ENCODE peak calls at places on chromosomes 16 and 17, in seven cellular contexts. E is tibial artery; Q is A549; Y is breast epithelium; L is GM23248; X is trophoblast cell; G is CD8-positive, alpha-beta memory T cell. P is an unnamed sample. For H3K9me3 and H3K4me1, the result is how much of the 10 kb centered on the place peaks cover.

GRCh38 chr17:28726396-28726911 is 421 bp upstream of the TLCD1 start:
- DNase-seq in Q (peak), E (peak), X (peak), G (peak), Y (no peak), L (peak), P (peak)

GRCh38 chr16:4373909-4374742 is 2.5 kb downstream of the VASN start:
- DNase-seq in Y (no peak), L (peak), X (peak), E (peak), Q (peak), G (no peak), P (peak)

GRCh38 chr16:28524544-28525179 is 14.1 kb downstream of the NUPR1 start:
- DNase-seq in Q (no peak), G (no peak), X (peak), E (no peak), L (peak), Y (no peak), P (no peak)

GRCh38 chr17:66200685-66201092 is 8.8 kb upstream of the CEP112 start:
- DNase-seq in Y (no peak), Q (peak), L (peak), E (no peak), X (peak), G (peak), P (peak)

GRCh38 chr16:52227851-52228250 is 319.1 kb downstream of the TOX3 start:
- DNase-seq in Y (no peak), X (peak), L (no peak), E (no peak), Q (no peak), G (no peak), P (no peak)

GRCh38 chr17:31787857-31788570 is 71.0 kb downstream of the COPRS start:
- DNase-seq in Y (no peak), E (peak), G (no peak), Q (peak), L (peak), X (no peak), P (no peak)

GRCh38 chr16:27847030-27847550 is 216.4 kb downstream of the GSG1L start:
- DNase-seq in E (no peak), Y (no peak), X (no peak), L (no peak), G (no peak), Q (no peak), P (no peak)

GRCh38 chr17:7213895-7214299 is 5.7 kb downstream of the DLG4 start:
- DNase-seq in Q (peak), L (peak), G (no peak), E (peak), Y (no peak), X (peak), P (no peak)

GRCh38 chr17:71975998-71976649 is 144.7 kb upstream of the SOX9 start:
- DNase-seq in G (no peak), X (peak), L (peak), E (peak), Q (peak), Y (peak), P (peak)

GRCh38 chr17:15513859-15514446 is 46.5 kb upstream of the CDRT4 start:
- DNase-seq in Q (no peak), X (no peak), L (no peak), E (no peak), Y (no peak), G (no peak), P (no peak)

GRCh38 chr16:57994778-57995177 is 5.7 kb downstream of the ZNF319 start:
- DNase-seq in Y (no peak), L (peak), G (no peak), X (peak), E (peak), Q (peak), P (peak)

GRCh38 chr17:59561042-59561441 is 4.4 kb upstream of the DHX40 start:
- DNase-seq in Y (no peak), Q (peak), X (peak), L (peak), G (no peak), E (no peak), P (no peak)

GRCh38 chr16:89040861-89041570 is 52.6 kb upstream of the ACSF3 start:
- DNase-seq in L (no peak), X (no peak), G (no peak), E (no peak), Q (no peak), Y (no peak), P (no peak)

GRCh38 chr17:42967925-42968324 is 3.7 kb upstream of the AARSD1 start:
- DNase-seq in L (no peak), X (no peak), Q (no peak), G (no peak), E (no peak), Y (no peak), P (no peak)

GRCh38 chr17:27558842-27559505 is 72.0 kb upstream of the LGALS9 start:
- DNase-seq in E (no peak), Y (no peak), Q (no peak), G (no peak), L (no peak), X (peak), P (no peak)

GRCh38 chr17:14760719-14761425 is 460.0 kb downstream of the HS3ST3B1 start:
- DNase-seq in E (no peak), Q (peak), X (peak), Y (no peak), L (peak), G (no peak), P (no peak)

GRCh38 chr17:34740516-34740915 is 161.1 kb downstream of the TMEM132E start:
- DNase-seq in L (no peak), G (no peak), Y (no peak), E (peak), Q (no peak), X (no peak), P (no peak)

GRCh38 chr17:57987582-57988300 is at the start of gene VEZF1:
- DNase-seq in X (peak), L (peak), G (peak), E (peak), Y (peak), Q (peak), P (peak)
- H3K27ac ChIP-seq in X (peak), L (peak), G (peak), E (peak), Y (peak), Q (peak), P (peak)

DNA sequence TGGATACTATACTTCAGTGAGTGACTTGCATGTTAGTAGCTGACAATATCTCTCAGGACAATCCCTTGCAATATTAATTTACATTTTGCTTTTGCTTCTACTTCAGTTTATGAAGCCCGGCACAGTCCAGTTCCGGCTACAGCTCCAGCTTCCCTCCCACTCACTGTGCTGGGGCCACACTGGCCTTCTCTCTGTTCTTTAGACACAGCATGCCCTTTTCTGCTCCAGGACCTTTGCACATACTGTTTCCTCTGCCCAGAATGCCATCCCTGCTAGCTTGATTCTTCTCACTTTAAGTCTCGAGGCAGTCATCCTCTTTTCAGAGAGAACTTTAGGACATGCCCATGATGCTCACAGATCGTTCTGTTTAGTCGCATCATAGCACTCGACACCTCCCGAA is 25.5 kb upstream of the LRRC75A start:
- DNase-seq in Y (no peak), Q (no peak), X (no peak), G (no peak), E (no peak), L (no peak), P (no peak)
- H3K9me3 ChIP-seq in Y (under half), Q (under half), X (under half), G (under half), E (under half), L (under half), P (under half)

DNA sequence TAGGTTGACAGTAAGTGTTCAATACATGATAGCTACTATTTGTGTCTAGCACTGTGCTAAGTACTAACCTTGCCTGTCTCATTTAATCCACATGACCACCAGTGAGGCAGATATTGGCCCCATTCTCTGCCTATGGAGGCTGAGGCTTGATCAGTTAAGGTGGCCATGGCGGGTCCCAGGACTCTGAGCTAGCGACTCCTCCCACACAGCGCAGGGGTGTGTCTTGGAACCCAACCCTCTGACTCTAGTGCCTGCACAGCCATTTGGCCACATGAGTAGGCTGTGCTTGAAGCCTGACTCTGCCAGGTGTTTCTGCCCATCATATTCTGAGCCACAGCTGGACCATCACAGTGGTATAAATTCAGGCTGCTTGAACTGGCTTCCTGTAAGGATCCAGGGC is 6.4 kb downstream of the NHERF1 start:
- DNase-seq in L (no peak), Y (no peak), X (no peak), Q (no peak), E (no peak), G (no peak), P (no peak)
- H3K4me1 ChIP-seq in L (under half), Y (under half), X (under half), Q (under half), E (under half), G (half or more), P (under half)

DNA sequence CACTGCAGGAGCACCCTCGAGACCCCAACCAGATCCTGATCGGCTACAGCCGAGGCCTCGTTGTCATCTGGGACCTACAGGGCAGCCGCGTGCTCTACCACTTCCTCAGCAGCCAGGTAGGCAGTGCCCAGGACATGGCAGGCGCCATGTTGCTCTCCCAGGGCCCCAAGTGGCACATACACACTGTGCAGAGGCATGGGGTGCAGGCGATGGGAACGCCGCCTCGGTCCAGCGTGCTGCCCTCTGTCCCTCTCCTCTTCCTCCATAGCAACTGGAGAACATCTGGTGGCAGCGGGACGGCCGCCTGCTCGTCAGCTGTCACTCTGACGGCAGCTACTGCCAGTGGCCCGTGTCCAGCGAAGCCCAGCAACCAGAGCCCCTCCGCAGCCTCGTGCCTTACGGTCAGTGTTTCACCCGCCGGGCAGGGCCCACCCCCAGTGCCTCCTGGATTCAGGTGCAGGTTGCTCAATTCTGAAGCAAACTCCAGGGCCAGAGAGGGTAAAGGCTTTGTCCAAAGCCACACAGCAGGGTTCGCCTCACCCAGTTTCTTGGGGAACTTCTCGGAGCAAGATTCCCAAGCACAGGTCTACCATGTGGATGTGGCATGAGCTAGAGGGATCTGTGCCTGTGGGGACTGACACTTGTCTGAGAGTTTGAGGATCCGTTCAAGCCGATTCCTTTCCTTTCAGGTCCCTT is 24.4 kb upstream of the MYO15B start:
- DNase-seq in L (no peak), G (no peak), X (no peak), Y (no peak), E (no peak), Q (no peak), P (no peak)
- H3K27ac ChIP-seq in L (no peak), G (no peak), X (no peak), Y (no peak), E (no peak), Q (no peak), P (no peak)

DNA sequence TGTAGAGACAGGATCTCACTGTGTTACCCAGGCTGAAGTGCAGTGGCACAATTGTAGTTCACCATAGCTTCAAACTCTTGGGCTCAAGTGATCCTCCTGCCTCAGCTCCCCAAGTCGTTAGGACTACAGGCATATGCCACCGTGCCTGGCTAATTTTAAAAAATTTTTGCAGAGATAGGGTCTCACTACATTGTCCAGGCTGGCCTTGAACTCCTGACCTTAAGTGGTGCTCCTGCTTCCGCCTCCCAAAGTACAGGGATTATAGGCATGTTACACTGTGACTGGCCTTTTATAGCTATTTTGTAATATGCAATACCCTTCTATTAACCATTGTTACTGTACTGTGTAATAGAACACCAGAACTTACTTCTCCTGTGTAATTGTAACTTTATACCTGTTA is 139.3 kb upstream of the ZNF267 start:
- DNase-seq in G (no peak), X (no peak), Y (no peak), L (no peak), Q (no peak), E (no peak), P (no peak)
- H3K9me3 ChIP-seq in G (under half), X (under half), Y (under half), L (under half), Q (half or more), E (under half), P (under half)

GRCh38 chr16:30075503-30076275 is at the start of gene PPP4C:
- DNase-seq in E (peak), G (peak), Y (peak), Q (peak), X (peak), L (peak), P (peak)

GRCh38 chr16:30077656-30078055 is 1.9 kb downstream of the PPP4C start:
- DNase-seq in Q (no peak), Y (no peak), E (no peak), L (peak), X (no peak), G (no peak), P (no peak)

GRCh38 chr16:30079480-30079879 is 3.7 kb downstream of the PPP4C start:
- DNase-seq in G (no peak), Y (no peak), L (no peak), Q (no peak), X (no peak), E (no peak), P (no peak)

GRCh38 chr16:30076276-30076791 is 540 bp downstream of the PPP4C start:
- DNase-seq in X (peak), E (no peak), G (no peak), L (peak), Y (no peak), Q (no peak), P (no peak)

DNA sequence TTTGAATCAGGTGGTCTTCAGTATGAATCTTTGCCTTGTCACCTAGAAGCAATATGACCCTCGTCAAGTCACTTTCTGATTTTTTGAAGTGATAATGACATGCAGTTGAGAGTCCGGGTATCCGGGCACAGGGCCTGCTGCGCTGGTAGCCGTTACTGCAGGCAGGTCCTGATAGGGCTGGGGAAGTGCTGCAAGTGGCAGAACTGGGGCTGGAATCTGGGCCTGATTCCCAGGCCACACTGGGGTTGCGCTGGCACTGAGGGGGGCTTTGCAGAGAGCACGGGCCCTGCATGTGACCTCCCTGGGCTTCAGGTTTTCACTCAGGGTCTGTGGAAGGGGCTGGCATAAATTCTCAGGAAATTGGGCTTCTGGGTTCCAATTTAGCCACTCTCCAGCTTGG is 3.0 kb downstream of the PPP4C start:
- DNase-seq in Y (no peak), G (no peak), X (no peak), Q (no peak), L (no peak), E (no peak), P (no peak)
- H3K4me1 ChIP-seq in Y (under half), G (under half), X (under half), Q (under half), L (under half), E (under half), P (under half)

P was measured in SJSA1.